ENCODE peak calls at places on chromosomes 6 and 20, in four cellular contexts. U, R, G and B are unnamed samples.

GRCh38 chr20:32861446-32861845 is 2.7 kb downstream of the EFCAB8 start:
- DNase-seq in U (no peak), R (no peak), G (no peak), B (no peak)

GRCh38 chr6:110525001-110525400 is 48.6 kb upstream of the SLC22A16 start:
- DNase-seq in U (no peak), R (no peak), G (no peak), B (no peak)

GRCh38 chr6:7463785-7464184 is 74.2 kb downstream of the RIOK1 start:
- DNase-seq in U (no peak), R (no peak), G (peak), B (peak)

GRCh38 chr6:36904851-36905393 is 19.2 kb downstream of the C6orf89 start:
- DNase-seq in U (no peak), R (no peak), G (no peak), B (no peak)

GRCh38 chr6:109686566-109686965 is 4.4 kb downstream of the AK9 start:
- DNase-seq in U (no peak), R (no peak), G (no peak), B (peak)

GRCh38 chr20:23119456-23120216 is 33.5 kb upstream of the CD93 start:
- DNase-seq in U (no peak), R (no peak), G (no peak), B (no peak)

GRCh38 chr6:165034271-165034741 is 275.1 kb downstream of the C6orf118 start:
- DNase-seq in U (no peak), R (no peak), G (peak), B (peak)

GRCh38 chr6:132401120-132401940 is at the start of gene MOXD1:
- DNase-seq in U (peak), R (peak), G (peak), B (peak)

GRCh38 chr6:32613475-32613874 is 23.7 kb upstream of the HLA-DQA1 start:
- DNase-seq in U (no peak), R (no peak), G (no peak), B (no peak)

GRCh38 chr20:51734876-51735499 is 33.2 kb downstream of the ATP9A start:
- DNase-seq in U (no peak), R (no peak), G (no peak), B (no peak)

GRCh38 chr6:127146935-127147334 is 28.5 kb downstream of the RSPO3 start:
- DNase-seq in U (no peak), R (no peak), G (peak), B (peak)

GRCh38 chr20:36644713-36645109 is 1.3 kb downstream of the SLA2 start:
- DNase-seq in U (no peak), R (no peak), G (no peak), B (no peak)

GRCh38 chr6:151452750-151453427 is 963 bp upstream of the RMND1 start:
- DNase-seq in U (no peak), R (no peak), G (no peak), B (peak)

GRCh38 chr6:16276991-16277981 is 38.9 kb downstream of the GMPR start:
- DNase-seq in U (no peak), R (no peak), G (peak), B (peak)

GRCh38 chr6:167290786-167291622 is at the start of gene UNC93A:
- DNase-seq in U (no peak), R (no peak), G (no peak), B (no peak)

GRCh38 chr6:55327169-55327568 is at the start of gene GFRAL:
- DNase-seq in U (no peak), R (no peak), G (no peak), B (no peak)

GRCh38 chr20:2557873-2558580 is 21.7 kb downstream of the TMC2 start:
- DNase-seq in U (no peak), R (no peak), G (no peak), B (no peak)

GRCh38 chr6:2158596-2159271 is 86.7 kb downstream of the GMDS start:
- DNase-seq in U (no peak), R (no peak), G (peak), B (no peak)

GRCh38 chr6:118558811-118559217 is 10.7 kb downstream of the PLN start:
- DNase-seq in U (no peak), R (no peak), G (no peak), B (no peak)

GRCh38 chr6:107793193-107793592 is 30.9 kb downstream of the SCML4 start:
- DNase-seq in U (no peak), R (no peak), G (no peak), B (no peak)

GRCh38 chr20:46963758-46964181 is 69.1 kb downstream of the EYA2 start:
- DNase-seq in U (no peak), R (no peak), G (no peak), B (no peak)

GRCh38 chr6:53628354-53629119 is 37.0 kb downstream of the KLHL31 start:
- DNase-seq in U (no peak), R (no peak), G (no peak), B (no peak)

GRCh38 chr20:56202493-56203077 is 45.9 kb upstream of the MC3R start:
- DNase-seq in U (peak), R (no peak), G (no peak), B (peak)

GRCh38 chr20:2890743-2891142 is 17.5 kb downstream of the PTPRA start:
- DNase-seq in U (no peak), R (no peak), G (peak), B (peak)

GRCh38 chr6:72132851-72133250 is 246.5 kb downstream of the RIMS1 start:
- DNase-seq in U (no peak), R (no peak), G (no peak), B (no peak)

GRCh38 chr6:119346450-119346849 is 3.1 kb downstream of the MAN1A1 start:
- DNase-seq in U (no peak), R (no peak), G (no peak), B (no peak)

GRCh38 chr6:17015144-17015543 is 86.7 kb upstream of the STMND1 start:
- DNase-seq in U (no peak), R (no peak), G (peak), B (peak)

GRCh38 chr20:49174183-49174582 is 14.0 kb downstream of the STAU1 start:
- DNase-seq in U (no peak), R (no peak), G (no peak), B (no peak)